ENCODE peak calls at places on chromosome 17, in four cellular contexts. N is aorta, X is memory B cell, Z is A549. S is an unnamed sample.

GRCh38 chr17:73902416-73903181 is 258.4 kb upstream of the SDK2 start:
- ATAC-seq in X (no peak), N (no peak), Z (no peak), S (no peak)

GRCh38 chr17:1058423-1059130 is 61.6 kb downstream of the TIMM22 start:
- ATAC-seq in Z (peak), X (no peak), N (no peak), S (peak)

GRCh38 chr17:55757659-55758058 is 6.8 kb downstream of the PCTP start:
- ATAC-seq in Z (no peak), N (no peak), X (no peak), S (no peak)

GRCh38 chr17:29929544-29930398 is at the start of gene SSH2:
- ATAC-seq in N (peak), Z (peak), X (peak), S (peak)

GRCh38 chr17:75511610-75512575 is 3.4 kb downstream of the CASKIN2 start:
- ATAC-seq in Z (no peak), N (no peak), X (no peak), S (no peak)

GRCh38 chr17:40325156-40326013 is 16.4 kb downstream of the RARA start:
- ATAC-seq in Z (no peak), X (peak), N (no peak), S (no peak)

GRCh38 chr17:45314761-45315549 is 1.9 kb downstream of the MAP3K14 start:
- ATAC-seq in X (peak), N (no peak), Z (no peak), S (no peak)

GRCh38 chr17:46979023-46979870 is at the start of gene RPRML:
- ATAC-seq in Z (peak), N (peak), X (peak), S (peak)

GRCh38 chr17:37194208-37194607 is 181.6 kb upstream of the C17orf78 start:
- ATAC-seq in N (no peak), X (no peak), Z (peak), S (no peak)

S was measured in SK-N-SH treated with all-trans-retinoic acid at 6 μM for 48 hours.